ENCODE peak calls at places on chromosomes 4 and X, in nine cellular contexts. Y is IMR-90, P is lower leg skin, M is transverse colon, Z is tibial nerve, W is ascending aorta, F is epithelial cell of esophagus, O is coronary artery, X is kidney epithelial cell. G is an unnamed sample.

GRCh38 chr4:101258782-101259353 is 88.5 kb downstream of the PPP3CA start:
- DNase-seq in Y (no peak), P (no peak), M (no peak), Z (no peak), W (no peak), F (no peak), O (no peak), X (no peak), G (no peak)

GRCh38 chrX:105564536-105564935 is 257.8 kb upstream of the NRK start:
- DNase-seq in Y (peak), P (no peak), M (no peak), Z (no peak), W (no peak), F (peak), O (no peak), X (peak), G (no peak)

GRCh38 chr4:152099555-152099954 is 338.7 kb upstream of the GATB start:
- DNase-seq in Y (no peak), P (peak), M (no peak), Z (no peak), W (no peak), F (no peak), O (peak), X (no peak), G (no peak)

GRCh38 chr4:124203613-124204284 is 508.8 kb downstream of the ANKRD50 start:
- DNase-seq in Y (peak), P (no peak), M (no peak), Z (no peak), W (no peak), F (no peak), O (no peak), X (no peak), G (no peak)

GRCh38 chr4:17142232-17142711 is 243.8 kb upstream of the LDB2 start:
- DNase-seq in Y (peak), P (no peak), M (no peak), Z (no peak), W (no peak), F (no peak), O (no peak), X (peak), G (no peak)

GRCh38 chr4:67292649-67293048 is 252.7 kb downstream of the CENPC start:
- DNase-seq in Y (no peak), P (no peak), M (no peak), Z (no peak), W (no peak), F (no peak), O (no peak), X (no peak), G (no peak)

GRCh38 chr4:149311076-149311475 is 504.6 kb downstream of the IQCM start:
- DNase-seq in Y (no peak), P (no peak), M (no peak), Z (no peak), W (no peak), F (peak), O (no peak), X (no peak), G (no peak)

GRCh38 chr4:71262161-71262560 is 76.7 kb upstream of the SLC4A4 start:
- DNase-seq in Y (peak), P (no peak), M (no peak), Z (no peak), W (no peak), F (no peak), O (no peak), X (no peak), G (no peak)

GRCh38 chr4:101790521-101791188 is at the start of gene BANK1:
- DNase-seq in Y (peak), P (peak), M (peak), Z (no peak), W (peak), F (peak), O (no peak), X (peak), G (peak)

DNA sequence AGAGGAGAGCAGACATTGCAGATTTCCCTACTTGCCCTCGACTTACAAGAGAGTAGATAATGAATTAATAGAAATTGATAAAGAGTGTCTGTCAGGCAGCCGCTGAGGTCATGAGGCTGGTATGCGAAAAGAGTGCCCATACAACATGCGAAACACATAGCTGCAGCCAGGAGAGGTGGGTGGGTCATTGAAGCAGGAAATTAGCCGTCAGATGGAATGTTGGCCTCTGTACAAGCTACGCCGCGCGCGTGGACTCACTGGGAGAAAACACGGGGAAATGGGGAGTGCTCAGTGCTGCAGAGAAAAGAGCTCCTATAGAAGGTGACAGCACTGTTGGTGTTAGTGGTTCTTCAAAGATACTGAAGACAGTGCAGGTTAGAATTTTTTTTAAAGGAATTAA is 125.1 kb downstream of the RAPGEF2 start:
- DNase-seq in Y (peak), P (peak), M (peak), Z (peak), W (peak), F (peak), O (peak), X (peak), G (peak)
- TF ChIP-seq CTCF in Y (peak), P (no peak), M (no peak), Z (no peak), W (no peak), F (peak), O (no peak), X (no peak), G (no peak)

GRCh38 chr4:98919996-98920395 is 8.9 kb downstream of the EIF4E start:
- DNase-seq in Y (peak), P (no peak), M (no peak), Z (no peak), W (no peak), F (peak), O (no peak), X (no peak), G (no peak)

DNA sequence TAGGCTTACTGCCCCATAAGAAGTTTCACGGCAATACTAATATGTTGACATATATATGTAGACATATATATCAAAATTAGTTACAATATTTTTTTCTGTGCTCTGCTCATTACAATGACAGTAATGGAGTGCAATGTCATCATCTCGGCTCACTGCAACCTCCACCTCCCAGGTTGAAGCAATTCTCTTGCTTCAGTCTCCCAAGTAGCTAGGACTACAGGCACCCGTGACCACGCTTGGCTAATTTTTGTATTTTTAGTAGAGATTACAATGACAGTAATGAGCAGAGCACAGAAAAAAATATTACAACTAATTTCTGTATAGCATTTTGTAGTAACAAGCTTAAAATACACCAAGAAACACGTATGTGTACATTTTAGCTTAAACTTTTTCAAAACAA is 7.6 kb downstream of the EIF4E start:
- DNase-seq in Y (no peak), P (no peak), M (no peak), Z (no peak), W (no peak), F (no peak), O (no peak), X (no peak), G (no peak)
- H3K4me3 ChIP-seq in Y (no peak), P (no peak), M (no peak), Z (no peak), W (no peak), F (no peak), O (no peak), X (no peak), G (no peak)

GRCh38 chrX:30799327-30799726 is 89.7 kb downstream of the TAB3 start:
- DNase-seq in Y (no peak), P (peak), M (no peak), Z (no peak), W (no peak), F (no peak), O (no peak), X (no peak), G (no peak)
- TF ChIP-seq CTCF in Y (no peak), P (no peak), M (no peak), Z (no peak), W (no peak), F (no peak), O (no peak), X (no peak), G (no peak)

DNA sequence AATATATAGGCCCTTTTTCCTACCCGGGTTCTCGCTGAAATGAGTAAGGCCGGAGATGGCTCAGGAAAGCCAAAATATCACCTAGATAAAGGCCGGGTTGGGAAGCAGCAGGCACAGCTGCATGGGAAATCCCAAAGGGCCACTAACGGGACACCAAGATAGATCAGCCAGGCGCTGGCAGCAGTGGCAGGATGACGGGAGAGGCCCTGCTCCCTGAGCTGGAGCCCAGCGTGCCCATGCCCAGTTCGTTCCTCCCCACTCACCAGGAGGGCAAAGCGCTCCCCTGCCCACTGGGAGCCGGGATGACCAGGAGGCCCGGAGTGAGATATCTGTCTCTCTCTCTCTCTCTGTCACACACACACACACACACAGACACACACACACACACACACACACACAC is 109.8 kb downstream of the DCTD start:
- DNase-seq in Y (no peak), P (no peak), M (no peak), Z (no peak), W (no peak), F (no peak), O (no peak), X (no peak), G (no peak)
- H3K4me3 ChIP-seq in Y (no peak), P (no peak), M (no peak), Z (peak), W (peak), F (no peak), O (peak), X (no peak), G (no peak)

DNA sequence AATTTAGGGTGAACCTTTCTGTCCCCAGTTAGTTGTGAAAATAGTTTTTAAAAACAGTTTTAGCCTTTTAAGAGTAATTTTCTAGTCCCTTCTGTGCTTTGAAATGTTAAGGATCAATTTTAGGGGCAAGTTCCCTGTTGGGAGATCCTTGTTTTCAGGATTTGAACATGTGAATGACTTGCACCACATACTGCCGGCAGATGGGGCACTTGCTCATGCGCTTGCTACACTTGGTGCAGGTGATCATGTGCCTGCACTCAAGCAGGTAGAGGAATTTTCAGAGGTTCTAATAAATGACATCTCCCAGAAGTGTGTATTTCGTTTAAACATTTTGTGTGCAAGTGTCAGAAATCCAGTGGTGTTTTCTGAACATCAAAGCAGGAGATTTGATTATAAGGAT is 195.9 kb downstream of the CHM start:
- DNase-seq in Y (peak), P (no peak), M (peak), Z (no peak), W (no peak), F (peak), O (no peak), X (no peak), G (peak)
- TF ChIP-seq CTCF in Y (peak), P (no peak), M (peak), Z (peak), W (no peak), F (peak), O (no peak), X (peak), G (no peak)

DNA sequence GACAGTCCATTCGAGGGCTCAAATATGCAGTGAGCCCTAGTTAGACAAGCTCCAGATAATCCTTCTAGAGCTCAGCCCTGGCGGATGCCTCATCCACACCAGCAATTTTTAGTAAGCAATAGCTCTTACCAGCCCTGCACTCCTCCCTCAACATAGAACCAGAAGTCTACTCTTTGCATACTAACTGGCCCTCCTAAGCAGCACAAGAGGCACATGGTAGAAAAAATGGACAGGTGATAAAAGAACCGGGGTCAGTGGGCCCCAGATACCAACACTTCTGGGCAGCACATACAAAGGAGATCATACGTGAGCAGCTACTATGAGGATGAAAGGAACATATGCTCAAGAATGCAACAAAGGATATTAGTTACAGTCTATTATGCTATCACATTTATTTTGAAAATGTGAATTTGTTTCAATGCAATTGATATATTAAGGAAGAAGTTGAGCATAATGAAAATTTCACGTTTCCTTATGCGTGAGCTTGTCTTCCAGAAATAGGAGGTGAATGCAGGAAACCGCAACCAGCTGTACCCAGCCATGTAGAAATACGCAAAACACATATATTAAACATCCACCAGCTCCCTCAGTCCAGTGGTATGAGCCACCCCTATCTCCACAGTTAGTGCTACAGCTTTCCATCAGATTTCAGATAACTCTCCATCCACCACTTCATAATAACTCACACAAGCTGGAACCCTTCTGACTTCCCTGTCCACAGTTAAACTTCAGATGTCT is 34.2 kb downstream of the GPC4 start:
- DNase-seq in Y (no peak), P (no peak), M (no peak), Z (no peak), W (no peak), F (no peak), O (no peak), X (no peak), G (no peak)
- H3K4me3 ChIP-seq in Y (no peak), P (no peak), M (no peak), Z (no peak), W (no peak), F (no peak), O (no peak), X (no peak), G (no peak)

GRCh38 chr4:112633477-112634235 is 3.1 kb downstream of the ZGRF1 start:
- DNase-seq in Y (peak), P (no peak), M (no peak), Z (no peak), W (no peak), F (peak), O (no peak), X (no peak), G (no peak)

GRCh38 chr4:112636688-112637551 is at the start of the genes LARP7 and ZGRF1:
- DNase-seq in Y (peak), P (peak), M (peak), Z (peak), W (peak), F (peak), O (peak), X (peak), G (peak)

GRCh38 chr4:112637552-112637866 is 566 bp downstream of the LARP7 start:
- DNase-seq in Y (no peak), P (no peak), M (no peak), Z (no peak), W (no peak), F (no peak), O (no peak), X (no peak), G (no peak)
- TF ChIP-seq CTCF in Y (no peak), P (no peak), M (no peak), Z (no peak), W (no peak), F (no peak), O (no peak), X (no peak), G (no peak)

GRCh38 chr4:165013691-165014090 is 18.1 kb upstream of the TRIM60 start:
- DNase-seq in Y (no peak), P (no peak), M (no peak), Z (no peak), W (no peak), F (no peak), O (no peak), X (no peak), G (no peak)

GRCh38 chr4:165010991-165011390 is 20.8 kb upstream of the TRIM60 start:
- DNase-seq in Y (no peak), P (no peak), M (no peak), Z (no peak), W (no peak), F (no peak), O (no peak), X (no peak), G (no peak)

GRCh38 chr4:165011403-165011802 is 20.4 kb upstream of the TRIM60 start:
- DNase-seq in Y (no peak), P (no peak), M (no peak), Z (no peak), W (no peak), F (peak), O (no peak), X (no peak), G (no peak)

DNA sequence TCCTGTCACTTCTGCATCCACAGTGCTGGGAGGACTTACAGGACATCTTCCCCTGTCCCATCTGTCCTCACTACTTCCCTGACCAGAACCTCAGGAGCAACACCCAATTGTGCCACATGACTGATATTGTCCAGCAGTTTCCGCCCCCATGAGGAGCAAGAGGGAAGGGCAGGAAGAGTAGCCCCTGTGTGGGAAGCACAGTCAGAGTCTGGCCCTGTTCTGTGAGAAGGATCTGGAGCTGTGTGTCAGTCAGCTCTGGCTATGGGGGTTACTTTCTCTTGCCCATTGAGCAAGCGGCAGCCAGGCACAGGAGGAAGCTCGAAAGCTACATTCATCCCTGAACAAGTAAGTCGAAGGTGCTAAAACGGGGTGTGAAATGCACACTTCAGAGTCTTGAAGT is 14.8 kb upstream of the TRIM60 start:
- DNase-seq in Y (no peak), P (no peak), M (no peak), Z (no peak), W (no peak), F (peak), O (no peak), X (no peak), G (no peak)
- H3K4me3 ChIP-seq in Y (no peak), P (no peak), M (no peak), Z (no peak), W (no peak), F (no peak), O (no peak), X (no peak), G (no peak)

DNA sequence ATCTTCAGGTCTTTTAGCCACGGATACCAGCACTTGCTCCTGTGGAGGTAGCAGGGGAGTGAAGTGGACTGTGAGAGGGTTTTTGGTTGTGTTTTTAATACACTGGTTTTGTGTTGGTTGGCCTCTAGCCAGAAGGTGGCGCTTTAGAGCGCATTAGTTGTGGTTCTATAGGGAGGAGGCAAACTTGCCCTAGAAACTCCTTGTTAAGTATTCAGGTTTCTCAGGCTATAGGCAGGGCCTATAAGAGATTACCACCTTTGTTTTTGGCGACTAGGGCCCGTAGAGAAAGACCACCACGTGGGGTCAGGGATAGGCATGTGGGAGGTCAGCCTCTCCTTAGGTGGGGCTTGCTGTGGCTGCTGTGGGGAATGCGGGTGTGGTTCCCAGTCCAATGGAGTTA is 221.6 kb upstream of the SPANXN4 start:
- DNase-seq in Y (no peak), P (no peak), M (no peak), Z (no peak), W (no peak), F (no peak), O (no peak), X (no peak), G (no peak)
- TF ChIP-seq CTCF in Y (no peak), P (no peak), M (no peak), Z (no peak), W (no peak), F (no peak), O (no peak), X (no peak), G (no peak)

GRCh38 chrX:72027914-72028307 is 103.8 kb downstream of the RTL5 start:
- DNase-seq in Y (no peak), P (peak), M (no peak), Z (no peak), W (peak), F (no peak), O (peak), X (no peak), G (no peak)

GRCh38 chrX:72023071-72023470 is 108.6 kb downstream of the RTL5 start:
- DNase-seq in Y (no peak), P (peak), M (no peak), Z (no peak), W (no peak), F (no peak), O (no peak), X (no peak), G (no peak)

GRCh38 chrX:72026341-72027023 is 105.2 kb downstream of the RTL5 start:
- DNase-seq in Y (no peak), P (peak), M (no peak), Z (no peak), W (peak), F (no peak), O (peak), X (no peak), G (no peak)

GRCh38 chrX:72027024-72027913 is 104.4 kb downstream of the RTL5 start:
- DNase-seq in Y (no peak), P (peak), M (no peak), Z (no peak), W (peak), F (no peak), O (peak), X (no peak), G (no peak)

GRCh38 chrX:72025236-72025770 is 106.4 kb downstream of the RTL5 start:
- DNase-seq in Y (no peak), P (peak), M (no peak), Z (no peak), W (peak), F (no peak), O (peak), X (no peak), G (no peak)
- H3K4me3 ChIP-seq in Y (no peak), P (no peak), M (no peak), Z (no peak), W (no peak), F (no peak), O (no peak), X (no peak), G (no peak)

G was measured in mucosa of descending colon.